ENCODE peak calls at places on chromosomes 3 and 15, in ten cellular contexts. U is ureter; W is fibroblast of pulmonary artery; S is GM06990; M is ELR; C is T-helper 1 cell; K is DMS153; F is stimulated activated CD8-positive, alpha-beta memory T cell treated with anti-CD3 and anti-CD28 coated beads, Interleukin-7, amount 100 ng/mL, for 1 hour; O is activated naive CD4-positive, alpha-beta T cell; G is T-helper 9 cell. Y is an unnamed sample.

GRCh38 chr15:99213187-99213811 is 36.1 kb downstream of the TTC23 start:
- DNase-seq in M (peak; percentile 73), G (peak; percentile 42), F (no peak), U (peak; percentile 82), W (peak; percentile 78), C (peak; percentile 24), S (no peak), O (no peak), K (no peak), Y (no peak)

GRCh38 chr3:127132876-127133275 is 60.1 kb upstream of the PRR23E start:
- DNase-seq in U (no peak), M (no peak), K (no peak), S (no peak), G (no peak), F (no peak), W (no peak), O (no peak), C (no peak), Y (no peak)

GRCh38 chr3:126441256-126441880 is 34.3 kb downstream of the ZXDC start:
- DNase-seq in S (no peak), C (no peak), W (no peak), K (no peak), O (no peak), U (no peak), G (no peak), M (no peak), F (no peak), Y (peak; percentile 67)

GRCh38 chr3:5084224-5084623 is 37.9 kb upstream of the ARL8B start:
- DNase-seq in S (no peak), O (no peak), C (no peak), G (no peak), F (no peak), K (no peak), W (no peak), M (no peak), U (no peak), Y (no peak)

GRCh38 chr3:60841355-60841754 is 409.9 kb downstream of the FHIT start:
- DNase-seq in G (no peak), C (no peak), F (no peak), K (no peak), U (no peak), O (no peak), M (no peak), W (peak; percentile 1), S (no peak), Y (no peak)

GRCh38 chr3:116444819-116445290 is 432 bp downstream of the LSAMP start:
- DNase-seq in G (no peak), W (no peak), O (no peak), U (no peak), C (no peak), S (no peak), K (no peak), M (no peak), F (no peak), Y (no peak)

GRCh38 chr3:155481089-155481488 is 187.6 kb upstream of the STRIT1 start:
- DNase-seq in M (no peak), F (no peak), C (no peak), K (no peak), O (no peak), W (no peak), U (no peak), S (no peak), G (no peak), Y (no peak)

GRCh38 chr3:184315506-184315867 is 1.1 kb downstream of the EIF4G1 start:
- DNase-seq in W (no peak), G (no peak), M (no peak), F (no peak), C (no peak), U (no peak), O (no peak), K (no peak), S (no peak), Y (no peak)

GRCh38 chr3:65436580-65436979 is 602.1 kb downstream of the MAGI1 start:
- DNase-seq in G (no peak), F (no peak), O (no peak), U (no peak), K (no peak), C (no peak), W (peak; percentile 20), S (no peak), M (peak; percentile 9), Y (no peak)

GRCh38 chr3:141291610-141292345 is 60.2 kb downstream of the PXYLP1 start:
- DNase-seq in K (no peak), O (no peak), C (no peak), M (no peak), G (no peak), S (no peak), W (no peak), F (no peak), U (no peak), Y (no peak)

GRCh38 chr3:38475716-38476115 is 20.4 kb upstream of the EXOG start:
- DNase-seq in W (no peak), M (no peak), U (no peak), G (no peak), O (no peak), F (no peak), K (no peak), S (no peak), C (no peak), Y (no peak)

GRCh38 chr3:196563721-196564225 is 4.6 kb downstream of the WDR53 start:
- DNase-seq in K (no peak), S (no peak), U (no peak), F (no peak), G (peak; percentile 12), C (no peak), M (peak; percentile 76), W (peak; percentile 56), O (no peak), Y (no peak)

GRCh38 chr15:78370013-78370412 is 29.9 kb downstream of the CRABP1 start:
- DNase-seq in G (no peak), C (no peak), M (no peak), S (no peak), K (no peak), W (no peak), U (no peak), O (no peak), F (no peak), Y (no peak)

GRCh38 chr15:50685191-50685975 is 1.2 kb downstream of the TRPM7 start:
- DNase-seq in K (no peak), C (no peak), W (peak; percentile 29), S (no peak), G (no peak), O (no peak), F (no peak), M (peak; percentile 8), U (no peak), Y (no peak)

GRCh38 chr15:45338417-45338816 is 39.9 kb downstream of the GATM start:
- DNase-seq in G (no peak), U (no peak), M (no peak), O (no peak), K (no peak), F (no peak), S (no peak), C (no peak), W (no peak), Y (no peak)

Y was measured in vagina.